ENCODE peak calls at places on chromosome 9, in four cellular contexts. V, W, F and C are unnamed samples.

GRCh38 chr9:93505518-93506123 is 52.2 kb upstream of the FAM120AOS start:
- DNase-seq in V (no peak), W (no peak), F (no peak), C (no peak)

GRCh38 chr9:98482248-98482647 is 226.5 kb downstream of the GABBR2 start:
- DNase-seq in V (no peak), W (no peak), F (no peak), C (no peak)

GRCh38 chr9:124420991-124421543 is 5.8 kb upstream of the PSMB7 start:
- DNase-seq in V (no peak), W (no peak), F (no peak), C (peak)

GRCh38 chr9:122213589-122214413 is 15.0 kb downstream of the LHX6 start:
- DNase-seq in V (peak), W (peak), F (peak), C (no peak)

GRCh38 chr9:135150981-135151380 is 63.5 kb downstream of the OLFM1 start:
- DNase-seq in V (no peak), W (no peak), F (no peak), C (no peak)

GRCh38 chr9:114538241-114538640 is 33.0 kb upstream of the WHRN start:
- DNase-seq in V (peak), W (no peak), F (peak), C (no peak)

GRCh38 chr9:123425836-123426365 is 69.9 kb downstream of the CRB2 start:
- DNase-seq in V (no peak), W (no peak), F (no peak), C (no peak)

GRCh38 chr9:134134949-134135342 is 936 bp upstream of the WDR5 start:
- DNase-seq in V (peak), W (peak), F (no peak), C (no peak)

GRCh38 chr9:38694676-38695075 is 25.3 kb downstream of the FAM240B start:
- DNase-seq in V (no peak), W (no peak), F (no peak), C (no peak)

GRCh38 chr9:75121914-75122558 is 33.7 kb downstream of the OSTF1 start:
- DNase-seq in V (no peak), W (no peak), F (no peak), C (no peak)

GRCh38 chr9:68844196-68844595 is 139.2 kb downstream of the PIP5K1B start:
- DNase-seq in V (no peak), W (no peak), F (no peak), C (no peak)

GRCh38 chr9:125525846-125526619 is 181.0 kb downstream of the MAPKAP1 start:
- DNase-seq in V (no peak), W (no peak), F (no peak), C (peak)
- H3K27ac ChIP-seq in V (no peak), W (no peak), F (no peak), C (peak)

GRCh38 chr9:131411719-131412681 is 18.1 kb downstream of the PRRC2B start:
- DNase-seq in V (no peak), W (no peak), F (peak), C (no peak)
- TF ChIP-seq MAZ in V (no peak), W (no peak), F (no peak), C (no peak)

GRCh38 chr9:88791105-88791805 is 200.0 kb upstream of the S1PR3 start:
- DNase-seq in V (no peak), W (no peak), F (no peak), C (peak)
- H3K27ac ChIP-seq in V (no peak), W (peak), F (no peak), C (peak)

DNA sequence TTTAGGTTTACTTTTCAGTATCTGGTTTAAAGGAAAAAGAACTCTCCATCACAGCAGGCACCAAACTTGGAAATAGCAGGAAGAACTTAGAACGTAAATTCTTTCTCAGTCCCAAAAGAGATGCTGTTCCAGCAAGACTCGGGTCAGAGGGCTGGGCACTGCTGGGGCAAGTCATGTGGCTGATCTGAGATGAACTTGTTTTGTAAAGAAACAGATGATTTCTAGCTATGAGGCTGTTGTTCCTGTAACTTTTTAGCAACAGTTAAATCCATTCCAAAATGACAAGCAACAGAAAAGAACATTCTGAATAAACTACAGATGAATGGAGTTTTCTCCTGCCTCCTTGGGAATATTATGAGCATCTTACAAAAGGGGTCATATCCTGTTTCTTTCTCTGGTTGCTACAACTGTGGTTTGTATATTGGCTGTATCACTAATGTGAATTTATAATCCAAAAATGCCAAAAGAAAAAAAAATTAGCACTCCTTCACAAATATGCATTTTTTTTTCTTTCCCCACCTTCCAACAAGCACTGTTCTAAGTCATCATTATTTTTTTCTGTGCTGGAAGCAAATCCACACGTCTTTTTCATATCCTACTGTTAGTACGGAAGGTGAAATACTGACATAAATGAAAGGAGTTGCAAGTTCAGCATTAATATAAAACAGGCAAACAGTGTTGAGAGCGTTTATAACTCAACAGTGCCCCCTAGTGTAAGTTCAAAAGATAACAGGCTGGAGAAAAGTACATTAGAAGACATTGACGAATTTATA is 31.0 kb downstream of the OR2K2 start:
- DNase-seq in V (peak), W (peak), F (peak), C (peak)
- TF ChIP-seq MAZ in V (no peak), W (no peak), F (no peak), C (no peak)

GRCh38 chr9:94864183-94864582 is 137.7 kb downstream of the AOPEP start:
- DNase-seq in V (no peak), W (no peak), F (no peak), C (peak)
- H3K27ac ChIP-seq in V (no peak), W (peak), F (no peak), C (no peak)

DNA sequence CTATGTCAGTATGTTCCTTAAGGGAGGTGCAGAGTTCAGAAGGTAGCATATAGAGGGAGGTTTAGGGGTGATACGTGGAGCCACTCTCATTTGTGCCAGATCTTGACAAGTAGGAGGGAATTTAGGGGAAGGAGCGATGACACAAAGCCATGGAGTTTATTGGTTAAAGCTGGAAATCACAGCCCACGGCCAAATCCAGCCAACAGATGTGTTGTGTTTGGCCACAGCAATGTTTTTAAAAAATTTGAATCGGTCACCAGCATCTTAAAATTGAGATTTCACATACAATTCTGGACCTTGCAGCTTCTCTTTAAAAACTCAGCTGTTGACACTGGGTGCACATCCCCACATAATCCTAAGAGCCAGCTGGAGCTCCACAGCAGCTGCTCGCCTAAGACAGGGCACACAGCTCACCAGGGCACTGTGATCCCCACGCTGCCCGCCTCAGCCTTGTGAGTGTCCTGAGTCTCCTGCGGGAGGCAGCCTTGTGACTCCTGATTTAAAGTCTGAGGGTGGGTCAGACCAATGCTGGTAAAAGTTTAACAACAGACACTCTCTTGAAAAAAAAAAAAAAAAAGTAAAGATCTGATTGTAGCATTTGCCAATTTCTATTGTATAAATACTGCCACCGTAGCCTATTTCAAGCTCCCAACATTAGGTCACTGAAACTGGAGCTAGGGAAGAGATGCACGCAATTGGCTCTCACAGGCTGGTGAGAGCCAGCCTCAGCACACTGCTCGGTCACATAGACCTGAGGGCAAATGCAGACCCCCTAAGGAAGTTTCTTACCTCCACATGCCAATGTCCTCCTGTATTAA is 124.9 kb downstream of the HSD17B3 start:
- DNase-seq in V (no peak), W (no peak), F (no peak), C (no peak)
- TF ChIP-seq MAZ in V (no peak), W (no peak), F (no peak), C (no peak)